ENCODE peak calls at places on chromosome 3, in eight cellular contexts. O is epithelial cell of proximal tubule, Y is tibial nerve, S is HCT116, T is bronchial epithelial cell, E is kidney epithelial cell, F is H1, V is K562. A is an unnamed sample.

GRCh38 chr3:67239362-67239761 is 241.3 kb downstream of the KBTBD8 start:
- DNase-seq in O (no peak), Y (no peak), S (no peak), T (no peak), E (no peak), F (no peak), V (no peak), A (no peak)

GRCh38 chr3:120350431-120350941 is 1.3 kb upstream of the LRRC58 start:
- DNase-seq in O (peak), Y (no peak), S (no peak), T (peak), E (no peak), F (no peak), V (peak), A (no peak)

GRCh38 chr3:56282341-56282740 is 185.9 kb downstream of the ERC2 start:
- DNase-seq in O (no peak), Y (no peak), S (no peak), T (no peak), E (no peak), F (no peak), V (no peak), A (no peak)

GRCh38 chr3:195895078-195895899 is 13.1 kb downstream of the TNK2 start:
- DNase-seq in O (no peak), Y (no peak), S (peak), T (no peak), E (no peak), F (no peak), V (peak), A (no peak)

GRCh38 chr3:190183121-190183520 is 62.4 kb upstream of the P3H2 start:
- DNase-seq in O (peak), Y (no peak), S (no peak), T (peak), E (peak), F (no peak), V (no peak), A (no peak)

GRCh38 chr3:183966361-183966791 is 51.3 kb downstream of the ABCC5 start:
- DNase-seq in O (no peak), Y (no peak), S (no peak), T (peak), E (no peak), F (no peak), V (no peak), A (no peak)

GRCh38 chr3:58535531-58536500 is 1.2 kb downstream of the ACOX2 start:
- DNase-seq in O (no peak), Y (no peak), S (no peak), T (peak), E (no peak), F (no peak), V (peak), A (no peak)

GRCh38 chr3:177551431-177551836 is 354.2 kb upstream of the TBL1XR1 start:
- DNase-seq in O (no peak), Y (no peak), S (no peak), T (no peak), E (no peak), F (no peak), V (no peak), A (no peak)

GRCh38 chr3:197258168-197258755 is 40.1 kb downstream of the DLG1 start:
- DNase-seq in O (no peak), Y (no peak), S (no peak), T (peak), E (no peak), F (no peak), V (no peak), A (no peak)

GRCh38 chr3:183378951-183379350 is 49.5 kb downstream of the MCF2L2 start:
- DNase-seq in O (no peak), Y (no peak), S (no peak), T (no peak), E (no peak), F (no peak), V (no peak), A (no peak)

GRCh38 chr3:56303508-56303907 is 164.8 kb downstream of the ERC2 start:
- DNase-seq in O (peak), Y (no peak), S (peak), T (peak), E (peak), F (peak), V (peak), A (peak)

GRCh38 chr3:178367817-178368617 is 168.2 kb upstream of the KCNMB2 start:
- DNase-seq in O (no peak), Y (no peak), S (no peak), T (no peak), E (no peak), F (no peak), V (no peak), A (no peak)

GRCh38 chr3:154421067-154421466 is 8.9 kb downstream of the GPR149 start:
- DNase-seq in O (no peak), Y (no peak), S (no peak), T (peak), E (no peak), F (no peak), V (peak), A (no peak)

GRCh38 chr3:190172751-190173150 is 52.1 kb upstream of the P3H2 start:
- DNase-seq in O (no peak), Y (no peak), S (no peak), T (peak), E (no peak), F (no peak), V (no peak), A (no peak)

GRCh38 chr3:175421897-175422296 is 562.8 kb downstream of the NAALADL2 start:
- DNase-seq in O (no peak), Y (no peak), S (no peak), T (no peak), E (no peak), F (no peak), V (no peak), A (no peak)

GRCh38 chr3:52083556-52084087 is 27.3 kb upstream of the DUSP7 start:
- DNase-seq in O (no peak), Y (no peak), S (no peak), T (no peak), E (no peak), F (no peak), V (no peak), A (no peak)

GRCh38 chr3:12966847-12967750 is 106.1 kb downstream of the IQSEC1 start:
- DNase-seq in O (no peak), Y (no peak), S (no peak), T (peak), E (no peak), F (no peak), V (peak), A (peak)

GRCh38 chr3:155978324-155978723 is 107.9 kb downstream of the GMPS start:
- DNase-seq in O (no peak), Y (no peak), S (no peak), T (no peak), E (no peak), F (no peak), V (no peak), A (no peak)
- TF ChIP-seq CTCF in O (peak), Y (no peak), S (peak), T (no peak), E (peak), F (no peak), V (peak), A (no peak)

GRCh38 chr3:50606596-50606995 is 5.0 kb downstream of the CISH start:
- DNase-seq in O (no peak), Y (no peak), S (no peak), T (no peak), E (no peak), F (no peak), V (no peak), A (no peak)
- TF ChIP-seq CTCF in O (no peak), Y (no peak), S (no peak), T (no peak), E (no peak), F (no peak), V (no peak), A (no peak)

GRCh38 chr3:113055201-113055600 is 64.4 kb downstream of the GTPBP8 start:
- DNase-seq in O (no peak), Y (no peak), S (no peak), T (no peak), E (no peak), F (no peak), V (no peak), A (no peak)

GRCh38 chr3:113051827-113052226 is 61.0 kb downstream of the GTPBP8 start:
- DNase-seq in O (no peak), Y (no peak), S (no peak), T (no peak), E (no peak), F (no peak), V (no peak), A (no peak)

GRCh38 chr3:113054552-113054951 is 63.8 kb downstream of the GTPBP8 start:
- DNase-seq in O (no peak), Y (no peak), S (no peak), T (peak), E (no peak), F (no peak), V (no peak), A (no peak)

GRCh38 chr3:113053169-113053568 is 62.4 kb downstream of the GTPBP8 start:
- DNase-seq in O (no peak), Y (no peak), S (no peak), T (no peak), E (no peak), F (no peak), V (no peak), A (no peak)

GRCh38 chr3:113051222-113051804 is 60.5 kb downstream of the GTPBP8 start:
- DNase-seq in O (peak), Y (peak), S (peak), T (peak), E (peak), F (peak), V (peak), A (peak)
- TF ChIP-seq CTCF in O (peak), Y (peak), S (peak), T (peak), E (peak), F (peak), V (peak), A (peak)

DNA sequence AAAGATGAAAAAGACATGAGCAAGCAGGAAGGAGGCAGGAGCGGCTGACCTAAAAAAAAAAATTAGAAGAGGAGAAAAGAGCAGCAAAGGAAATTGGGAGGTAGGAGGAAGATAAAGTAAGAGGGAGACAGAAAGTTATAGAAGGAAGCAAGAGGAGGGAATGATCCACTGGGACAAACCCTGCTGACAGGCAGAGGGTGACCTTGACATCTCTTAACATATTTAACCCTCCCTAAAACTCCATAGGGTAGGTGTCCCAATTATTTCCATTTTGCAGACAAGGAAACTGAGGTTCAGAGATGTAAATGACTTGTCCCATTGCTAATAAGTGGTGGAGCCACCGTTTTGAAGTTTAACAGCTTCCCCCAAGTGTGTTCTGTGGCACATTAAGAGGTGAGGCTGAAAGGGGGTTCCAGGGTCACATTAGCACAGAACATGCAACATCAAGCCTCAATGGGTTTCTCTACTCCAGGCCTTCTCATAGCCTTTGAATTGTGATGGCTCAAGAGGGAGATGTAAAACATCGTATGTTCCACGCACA is 37.4 kb upstream of the PRICKLE2 start:
- DNase-seq in O (no peak), Y (no peak), S (no peak), T (no peak), E (no peak), F (no peak), V (no peak), A (no peak)
- TF ChIP-seq CTCF in O (peak), Y (no peak), S (no peak), T (no peak), E (no peak), F (peak), V (no peak), A (no peak)

DNA sequence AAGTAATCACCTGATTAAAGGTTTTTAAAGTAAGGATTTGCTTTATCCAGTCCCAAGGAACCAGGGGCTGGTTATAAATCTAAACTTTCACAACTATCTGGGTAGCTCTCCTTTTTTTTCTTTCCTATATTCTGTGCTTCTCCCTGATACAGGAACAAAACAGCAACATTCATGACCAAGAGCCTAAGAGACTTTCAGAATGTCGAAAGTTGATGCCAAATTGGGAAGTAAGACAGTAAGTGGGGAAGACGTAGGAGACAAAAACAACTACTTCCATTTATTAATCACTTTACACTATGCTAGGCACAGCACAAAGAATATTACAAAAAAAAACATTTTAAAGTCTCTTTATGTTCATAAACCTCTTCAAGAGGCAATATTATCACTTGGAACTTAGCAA is 211.6 kb downstream of the MAGI1 start:
- DNase-seq in O (no peak), Y (no peak), S (no peak), T (no peak), E (no peak), F (no peak), V (no peak), A (no peak)
- TF ChIP-seq CTCF in O (no peak), Y (no peak), S (no peak), T (no peak), E (no peak), F (no peak), V (no peak), A (no peak)

GRCh38 chr3:147394168-147394941 is 12.0 kb downstream of the ZIC4 start:
- DNase-seq in O (no peak), Y (no peak), S (no peak), T (no peak), E (no peak), F (no peak), V (no peak), A (no peak)

GRCh38 chr3:147391726-147392082 is 14.6 kb downstream of the ZIC4 start:
- DNase-seq in O (no peak), Y (no peak), S (no peak), T (no peak), E (no peak), F (no peak), V (no peak), A (no peak)

GRCh38 chr3:147390589-147391569 is 15.5 kb downstream of the ZIC4 start:
- DNase-seq in O (no peak), Y (no peak), S (no peak), T (no peak), E (no peak), F (no peak), V (no peak), A (no peak)

GRCh38 chr3:147393261-147393964 is 12.9 kb downstream of the ZIC4 start:
- DNase-seq in O (no peak), Y (no peak), S (no peak), T (no peak), E (no peak), F (no peak), V (no peak), A (no peak)

DNA sequence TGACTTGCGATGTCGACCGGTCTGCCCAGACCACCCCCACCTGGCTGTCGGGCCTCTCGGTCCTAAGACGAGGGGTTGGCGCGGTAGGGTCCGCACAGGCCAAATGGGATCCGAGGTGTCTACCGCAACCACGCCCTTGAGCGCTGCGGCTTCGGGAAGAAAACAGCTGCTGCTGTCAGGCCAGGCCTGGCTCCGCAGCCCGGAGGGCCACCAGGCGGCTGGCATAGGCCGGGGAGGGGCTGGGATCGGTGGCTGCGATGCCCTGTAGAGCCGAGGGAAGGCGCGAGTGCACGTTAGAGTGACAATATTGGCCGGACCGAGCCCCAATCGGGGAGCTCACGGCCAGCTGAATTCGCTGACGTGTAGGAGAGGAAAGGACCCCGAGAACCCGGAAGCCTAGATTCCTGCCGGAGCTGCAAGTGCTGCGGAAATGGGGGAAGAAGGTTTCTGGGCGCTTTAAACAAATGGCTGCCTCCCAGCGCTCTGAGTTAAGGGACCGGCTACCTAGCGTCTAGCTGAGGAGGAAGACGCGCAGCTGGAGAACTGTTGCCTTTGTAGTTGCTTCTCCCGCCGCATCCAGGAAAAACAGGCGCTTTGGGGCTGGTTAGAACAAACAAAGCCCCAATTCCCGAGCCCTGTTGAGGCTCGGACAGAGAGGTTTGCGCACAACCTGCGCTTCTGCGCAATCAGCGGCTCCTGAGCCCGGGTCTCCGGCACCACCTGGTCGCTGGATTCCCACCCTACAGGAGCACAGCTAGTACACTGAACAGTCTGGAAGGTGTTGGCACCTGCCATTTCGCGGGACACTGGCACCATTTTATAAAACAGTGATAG is 14.0 kb downstream of the ZIC4 start:
- DNase-seq in O (no peak), Y (no peak), S (no peak), T (no peak), E (no peak), F (no peak), V (no peak), A (no peak)
- TF ChIP-seq CTCF in O (no peak), Y (no peak), S (no peak), T (no peak), E (no peak), F (no peak), V (no peak), A (no peak)

GRCh38 chr3:23356923-23357322 is 153.8 kb downstream of the UBE2E2 start:
- DNase-seq in O (no peak), Y (no peak), S (no peak), T (no peak), E (no peak), F (no peak), V (no peak), A (no peak)
- TF ChIP-seq CTCF in O (no peak), Y (no peak), S (no peak), T (no peak), E (no peak), F (no peak), V (no peak), A (no peak)

GRCh38 chr3:38163117-38163870 is 2.0 kb upstream of the OXSR1 start:
- DNase-seq in O (no peak), Y (no peak), S (no peak), T (no peak), E (no peak), F (no peak), V (peak), A (no peak)
- TF ChIP-seq CTCF in O (peak), Y (no peak), S (no peak), T (peak), E (peak), F (no peak), V (peak), A (no peak)

GRCh38 chr3:37279858-37280257 is 105.5 kb upstream of the LRRFIP2 start:
- DNase-seq in O (no peak), Y (no peak), S (no peak), T (no peak), E (no peak), F (no peak), V (no peak), A (no peak)
- TF ChIP-seq CTCF in O (no peak), Y (no peak), S (no peak), T (no peak), E (no peak), F (no peak), V (no peak), A (no peak)